ENCODE peak calls at places on chromosomes 7 and 10, in five cellular contexts. A, B, V, X and F are unnamed samples.

GRCh38 chr7:150829426-150829825 is 22.9 kb upstream of the AOC1 start:
- DNase-seq in A (no peak), B (no peak), V (no peak), X (no peak), F (no peak)

GRCh38 chr10:101829561-101830315 is 11.5 kb upstream of the OGA start:
- DNase-seq in A (peak; percentile 90), B (peak; percentile 90), V (peak; percentile 62), X (no peak), F (peak; percentile 51)

GRCh38 chr10:21424511-21424910 is 101.0 kb downstream of the SKIDA1 start:
- DNase-seq in A (no peak), B (no peak), V (no peak), X (peak; percentile 50), F (no peak)

GRCh38 chr10:97879241-97879640 is 29.6 kb downstream of the GOLGA7B start:
- DNase-seq in A (no peak), B (no peak), V (no peak), X (no peak), F (no peak)

GRCh38 chr7:37894671-37895070 is 21.9 kb downstream of the SFRP4 start:
- DNase-seq in A (no peak), B (no peak), V (no peak), X (no peak), F (no peak)

GRCh38 chr10:27642023-27642589 is 103.5 kb downstream of the MKX start:
- DNase-seq in A (no peak), B (no peak), V (no peak), X (no peak), F (no peak)

GRCh38 chr7:66202380-66202779 is 2.8 kb upstream of the TPST1 start:
- DNase-seq in A (no peak), B (no peak), V (no peak), X (no peak), F (no peak)

GRCh38 chr7:106915873-106916272 is 50.8 kb downstream of the PIK3CG start:
- DNase-seq in A (no peak), B (no peak), V (no peak), X (no peak), F (no peak)

GRCh38 chr7:109763611-109764010 is 1193.9 kb downstream of the DNAJB9 start:
- DNase-seq in A (no peak), B (no peak), V (no peak), X (no peak), F (no peak)

GRCh38 chr7:120717166-120717565 is 140.8 kb downstream of the TSPAN12 start:
- DNase-seq in A (no peak), B (no peak), V (no peak), X (no peak), F (no peak)

GRCh38 chr7:129635300-129636029 is 23.9 kb downstream of the NRF1 start:
- DNase-seq in A (peak; percentile 89), B (peak; percentile 73), V (peak; percentile 59), X (peak; percentile 87), F (no peak)

GRCh38 chr10:33333260-33334169 is 952 bp downstream of the NRP1 start:
- DNase-seq in A (no peak), B (no peak), V (peak; percentile 13), X (peak; percentile 49), F (peak; percentile 52)

GRCh38 chr10:31630866-31631567 is 297.6 kb downstream of the ARHGAP12 start:
- DNase-seq in A (no peak), B (no peak), V (no peak), X (no peak), F (no peak)

GRCh38 chr10:103397191-103397825 is 882 bp downstream of the PDCD11 start:
- DNase-seq in A (no peak), B (peak; percentile 29), V (no peak), X (peak; percentile 12), F (no peak)

GRCh38 chr7:92843034-92843760 is 6.8 kb upstream of the CDK6 start:
- DNase-seq in A (no peak), B (no peak), V (no peak), X (peak; percentile 21), F (no peak)

GRCh38 chr10:21497177-21497807 is 28.2 kb downstream of the SKIDA1 start:
- DNase-seq in A (peak; percentile 91), B (peak; percentile 4), V (peak; percentile 91), X (peak; percentile 77), F (peak; percentile 14)

GRCh38 chr10:3803295-3803883 is 18.4 kb upstream of the KLF6 start:
- DNase-seq in A (no peak), B (no peak), V (no peak), X (peak; percentile 49), F (peak; percentile 11)

GRCh38 chr10:86001521-86001920 is 365.1 kb downstream of the GRID1 start:
- DNase-seq in A (no peak), B (no peak), V (no peak), X (no peak), F (no peak)

GRCh38 chr7:151139791-151140190 is 27.7 kb downstream of the GBX1 start:
- DNase-seq in A (no peak), B (no peak), V (peak; percentile 1), X (no peak), F (no peak)

GRCh38 chr7:31073486-31074383 is 21.6 kb downstream of the ADCYAP1R1 start:
- DNase-seq in A (no peak), B (no peak), V (no peak), X (no peak), F (no peak)

GRCh38 chr10:31419394-31420063 is 100.5 kb downstream of the ZEB1 start:
- DNase-seq in A (no peak), B (no peak), V (no peak), X (no peak), F (no peak)

GRCh38 chr10:61993676-61994401 is 92.3 kb downstream of the ARID5B start:
- DNase-seq in A (no peak), B (no peak), V (no peak), X (peak; percentile 55), F (no peak)

GRCh38 chr10:89845541-89846275 is 144.3 kb downstream of the KIF20B start:
- DNase-seq in A (no peak), B (no peak), V (no peak), X (peak; percentile 22), F (no peak)

GRCh38 chr7:34756691-34757090 is 98.7 kb downstream of the NPSR1 start:
- DNase-seq in A (no peak), B (no peak), V (no peak), X (no peak), F (no peak)

GRCh38 chr7:86012955-86013354 is 630.8 kb upstream of the GRM3 start:
- DNase-seq in A (no peak), B (no peak), V (no peak), X (no peak), F (no peak)

GRCh38 chr7:15515201-15515777 is 46.5 kb downstream of the AGMO start:
- DNase-seq in A (peak; percentile 26), B (no peak), V (no peak), X (peak; percentile 35), F (no peak)

GRCh38 chr10:62071846-62072281 is 170.4 kb downstream of the ARID5B start:
- DNase-seq in A (no peak), B (no peak), V (no peak), X (no peak), F (no peak)

GRCh38 chr10:3347413-3348147 is 175.0 kb upstream of the PITRM1 start:
- DNase-seq in A (no peak), B (no peak), V (no peak), X (no peak), F (no peak)

GRCh38 chr10:117078168-117078837 is 59.8 kb downstream of the VAX1 start:
- DNase-seq in A (no peak), B (no peak), V (no peak), X (no peak), F (no peak)

GRCh38 chr10:43824934-43825333 is 176.3 kb upstream of the ZNF32 start:
- DNase-seq in A (no peak), B (no peak), V (peak; percentile 41), X (peak; percentile 89), F (no peak)

GRCh38 chr10:79385804-79386531 is 38.7 kb downstream of the PPIF start:
- DNase-seq in A (peak; percentile 73), B (no peak), V (no peak), X (no peak), F (no peak)
- TF ChIP-seq CTCF in A (peak; percentile 72), B (peak; percentile 45), V (no peak), X (no peak), F (no peak)

GRCh38 chr10:120598377-120598776 is 141.3 kb downstream of the PLPP4 start:
- DNase-seq in A (no peak), B (no peak), V (no peak), X (no peak), F (no peak)

GRCh38 chr10:120599202-120599724 is 142.2 kb downstream of the PLPP4 start:
- DNase-seq in A (no peak), B (no peak), V (no peak), X (no peak), F (no peak)

GRCh38 chr10:120597902-120598301 is 140.9 kb downstream of the PLPP4 start:
- DNase-seq in A (no peak), B (no peak), V (no peak), X (no peak), F (no peak)

GRCh38 chr10:120601999-120602398 is 145.0 kb downstream of the PLPP4 start:
- DNase-seq in A (no peak), B (no peak), V (no peak), X (no peak), F (no peak)

GRCh38 chr10:120600871-120601644 is 144.0 kb downstream of the PLPP4 start:
- DNase-seq in A (peak; percentile 66), B (no peak), V (no peak), X (peak; percentile 2), F (no peak)
- TF ChIP-seq CTCF in A (peak; percentile 71), B (peak; percentile 39), V (no peak), X (peak; percentile 20), F (no peak)

GRCh38 chr10:92592761-92593552 is at the start of gene KIF11:
- DNase-seq in A (peak; percentile 99), B (peak; percentile 99), V (peak; percentile 98), X (peak; percentile 98), F (peak; percentile 96)
- TF ChIP-seq CTCF in A (no peak), B (peak; percentile 36), V (no peak), X (no peak), F (no peak)

GRCh38 chr10:128267581-128267980 is 141.4 kb upstream of the MKI67 start:
- DNase-seq in A (no peak), B (no peak), V (no peak), X (no peak), F (no peak)

GRCh38 chr10:128263891-128264688 is 137.9 kb upstream of the MKI67 start:
- DNase-seq in A (peak; percentile 81), B (peak; percentile 41), V (peak; percentile 62), X (peak; percentile 41), F (peak; percentile 50)

GRCh38 chr10:128265596-128265995 is 139.4 kb upstream of the MKI67 start:
- DNase-seq in A (no peak), B (no peak), V (no peak), X (no peak), F (no peak)

DNA sequence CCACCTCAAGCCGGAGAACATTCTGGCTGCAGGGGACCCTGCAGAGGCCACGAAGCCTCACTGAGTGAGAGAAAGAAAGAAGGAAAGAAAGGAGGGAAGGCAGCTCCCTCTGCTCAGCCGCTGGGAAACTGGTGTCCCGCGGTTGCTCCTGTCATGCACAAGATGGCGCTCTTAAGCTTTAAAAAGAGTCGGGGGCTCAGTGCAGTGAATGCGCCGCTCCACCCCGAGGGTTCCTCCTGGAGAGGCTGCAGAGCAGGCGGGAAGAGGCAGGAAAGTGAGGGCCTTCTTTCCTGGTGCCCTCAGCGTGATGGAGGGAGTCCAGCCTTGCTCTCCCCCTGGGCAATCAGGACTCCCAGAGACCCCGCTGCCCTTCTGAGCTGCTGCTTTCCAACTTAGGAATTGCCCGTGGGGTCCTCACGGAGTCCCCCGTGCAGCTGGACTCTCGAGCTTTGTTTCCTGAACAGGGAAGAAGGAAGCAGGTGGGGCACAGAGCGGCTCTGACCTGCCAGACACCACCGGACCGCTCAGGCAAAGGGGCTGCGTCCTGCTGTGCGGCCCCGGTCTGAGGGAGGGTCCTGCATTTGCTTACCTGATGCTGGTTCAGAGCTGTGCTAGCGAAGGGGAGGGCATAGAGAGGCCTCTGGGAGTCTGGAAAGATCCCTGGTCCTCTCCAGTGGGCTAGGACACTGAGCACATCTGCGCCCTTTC is 141.9 kb upstream of the MKI67 start:
- DNase-seq in A (peak; percentile 95), B (peak; percentile 24), V (no peak), X (peak; percentile 2), F (peak; percentile 25)
- TF ChIP-seq CTCF in A (peak; percentile 89), B (peak; percentile 76), V (no peak), X (peak; percentile 31), F (peak; percentile 11)